ENCODE peak calls at places on chromosome 9, in six cellular contexts. H is tibial nerve, P is A549, Y is suprapubic skin, E is ovary, T is GM12878. K is an unnamed sample.

GRCh38 chr9:91059713-91060112 is 258.1 kb downstream of the SYK start:
- DNase-seq in H (no peak), P (no peak), Y (no peak), E (no peak), T (no peak), K (no peak)

GRCh38 chr9:68608763-68609162 is 68.1 kb upstream of the TMEM252 start:
- DNase-seq in H (no peak), P (no peak), Y (no peak), E (no peak), T (no peak), K (no peak)

GRCh38 chr9:15711531-15712295 is 158.9 kb downstream of the CCDC171 start:
- DNase-seq in H (no peak), P (no peak), Y (no peak), E (no peak), T (no peak), K (no peak)

GRCh38 chr9:131728961-131729360 is 10.9 kb downstream of the RAPGEF1 start:
- DNase-seq in H (no peak), P (no peak), Y (no peak), E (no peak), T (no peak), K (no peak)

GRCh38 chr9:21031091-21031817 is at the start of gene HACD4:
- DNase-seq in H (no peak), P (peak), Y (peak), E (peak), T (peak), K (peak)

GRCh38 chr9:117703538-117703937 is 665 bp upstream of the TLR4 start:
- DNase-seq in H (no peak), P (no peak), Y (no peak), E (no peak), T (no peak), K (no peak)

GRCh38 chr9:95783426-95783975 is 92.0 kb upstream of the ERCC6L2 start:
- DNase-seq in H (no peak), P (no peak), Y (no peak), E (no peak), T (no peak), K (no peak)

GRCh38 chr9:105646879-105647594 is 15.2 kb upstream of the TAL2 start:
- DNase-seq in H (no peak), P (no peak), Y (no peak), E (no peak), T (no peak), K (no peak)

GRCh38 chr9:3980771-3981170 is 319.1 kb downstream of the GLIS3 start:
- DNase-seq in H (no peak), P (no peak), Y (no peak), E (peak), T (no peak), K (no peak)

GRCh38 chr9:72207278-72207677 is 58.0 kb downstream of the GDA start:
- DNase-seq in H (no peak), P (no peak), Y (no peak), E (no peak), T (no peak), K (no peak)

GRCh38 chr9:124894741-124895170 is 32.8 kb downstream of the ARPC5L start:
- DNase-seq in H (no peak), P (no peak), Y (no peak), E (peak), T (no peak), K (no peak)

GRCh38 chr9:86965627-86966395 is 18.5 kb upstream of the GAS1 start:
- DNase-seq in H (no peak), P (no peak), Y (no peak), E (no peak), T (no peak), K (no peak)

GRCh38 chr9:135128035-135128670 is 40.7 kb downstream of the OLFM1 start:
- DNase-seq in H (no peak), P (no peak), Y (no peak), E (no peak), T (no peak), K (no peak)

GRCh38 chr9:36903541-36904435 is 130.3 kb downstream of the PAX5 start:
- DNase-seq in H (no peak), P (no peak), Y (peak), E (peak), T (peak), K (no peak)

GRCh38 chr9:77435688-77436087 is 212.4 kb downstream of the GNA14 start:
- DNase-seq in H (no peak), P (no peak), Y (no peak), E (no peak), T (no peak), K (no peak)

GRCh38 chr9:122929803-122930354 is 1.4 kb downstream of the ZBTB26 start:
- DNase-seq in H (no peak), P (no peak), Y (no peak), E (no peak), T (no peak), K (no peak)

GRCh38 chr9:85740821-85741111 is 988 bp downstream of the AGTPBP1 start:
- DNase-seq in H (no peak), P (no peak), Y (no peak), E (no peak), T (no peak), K (no peak)

GRCh38 chr9:68730570-68731227 is 25.7 kb downstream of the PIP5K1B start:
- DNase-seq in H (no peak), P (no peak), Y (no peak), E (no peak), T (no peak), K (no peak)

GRCh38 chr9:2023532-2023931 is 8.4 kb downstream of the SMARCA2 start:
- DNase-seq in H (no peak), P (no peak), Y (no peak), E (no peak), T (no peak), K (no peak)

GRCh38 chr9:18606281-18606680 is 132.3 kb downstream of the ADAMTSL1 start:
- DNase-seq in H (no peak), P (no peak), Y (no peak), E (no peak), T (no peak), K (no peak)

GRCh38 chr9:83633676-83634075 is 10.7 kb downstream of the IDNK start:
- DNase-seq in H (no peak), P (no peak), Y (no peak), E (no peak), T (no peak), K (no peak)
- H3K4me3 ChIP-seq in H (no peak), P (no peak), Y (no peak), E (no peak), T (no peak), K (no peak)

GRCh38 chr9:114397848-114398605 is 10.2 kb upstream of the AKNA start:
- DNase-seq in H (peak), P (peak), Y (peak), E (peak), T (peak), K (peak)
- TF ChIP-seq EP300 in H (peak), P (no peak), Y (no peak), E (peak), T (peak), K (no peak)

GRCh38 chr9:128128836-128129590 is 1.5 kb upstream of the PTGES2 start:
- DNase-seq in H (no peak), P (no peak), Y (no peak), E (peak), T (no peak), K (no peak)

GRCh38 chr9:128125575-128126354 is 1.8 kb downstream of the PTGES2 start:
- DNase-seq in H (no peak), P (no peak), Y (no peak), E (peak), T (no peak), K (no peak)

GRCh38 chr9:128127990-128128835 is 684 bp upstream of the PTGES2 start:
- DNase-seq in H (peak), P (peak), Y (peak), E (peak), T (peak), K (peak)

GRCh38 chr9:128124873-128125574 is 2.5 kb downstream of the PTGES2 start:
- DNase-seq in H (peak), P (peak), Y (no peak), E (peak), T (peak), K (peak)

GRCh38 chr9:128127568-128127989 is at the start of gene PTGES2:
- DNase-seq in H (peak), P (peak), Y (no peak), E (peak), T (no peak), K (peak)
- TF ChIP-seq POLR2A in H (no peak), P (peak), Y (no peak), E (peak), T (peak), K (no peak)

DNA sequence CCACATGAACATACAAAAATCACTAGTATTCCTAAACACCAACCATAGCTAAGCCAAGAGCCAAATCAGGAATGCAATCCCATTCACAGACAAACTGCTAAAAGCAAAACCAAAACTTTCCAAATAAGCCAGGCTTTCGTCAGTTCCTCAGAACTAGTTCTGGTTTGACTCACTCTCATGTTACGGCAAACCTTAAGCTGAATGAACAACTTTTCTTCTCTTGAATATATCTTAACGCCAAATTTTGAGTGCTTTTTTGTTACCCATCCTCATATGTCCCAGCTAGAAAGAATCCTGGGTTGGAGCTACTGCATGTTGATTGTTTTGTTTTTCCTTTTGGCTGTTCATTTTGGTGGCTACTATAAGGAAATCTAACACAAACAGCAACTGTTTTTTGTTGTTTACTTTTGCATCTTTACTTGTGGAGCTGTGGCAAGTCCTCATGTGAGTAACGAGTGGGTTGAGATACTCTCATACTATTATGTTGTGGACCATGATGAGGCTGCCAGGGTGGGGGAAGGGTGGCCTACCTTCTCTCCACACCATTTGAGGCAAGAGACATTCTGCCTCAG is at the start of gene PDCD1LG2:
- DNase-seq in H (no peak), P (no peak), Y (no peak), E (no peak), T (peak), K (no peak)
- H3K4me3 ChIP-seq in H (no peak), P (no peak), Y (peak), E (peak), T (peak), K (peak)

DNA sequence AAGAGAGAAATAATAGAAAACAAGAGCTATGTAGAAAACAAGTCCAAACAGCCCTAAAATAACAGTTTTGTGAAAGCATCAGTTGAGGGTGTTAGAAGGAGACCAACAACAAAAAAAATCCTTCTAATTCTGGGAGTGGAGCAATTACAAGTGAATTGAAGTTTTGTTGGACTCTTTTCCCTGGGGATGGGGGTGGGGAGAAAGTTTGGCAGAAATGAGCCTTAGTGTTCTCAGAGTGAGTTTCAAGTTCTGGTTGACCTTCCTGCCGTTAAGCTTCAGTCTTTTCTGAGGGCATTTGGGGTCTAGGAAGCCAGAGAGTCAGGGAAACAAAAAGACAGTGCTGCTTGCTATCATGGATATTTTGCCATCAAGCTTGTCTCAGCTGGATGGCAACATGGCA is 106.3 kb upstream of the TRIM32 start:
- DNase-seq in H (no peak), P (no peak), Y (no peak), E (no peak), T (no peak), K (no peak)
- TF ChIP-seq EP300 in H (peak), P (no peak), Y (no peak), E (no peak), T (no peak), K (no peak)